ENCODE peak calls at places on chromosomes 12 and 14, in six cellular contexts. R, L, Q, I, U and H are unnamed samples.

GRCh38 chr12:70070494-70071007 is 172.7 kb upstream of the CNOT2 start:
- DNase-seq in R (no peak), L (no peak), Q (no peak), I (no peak), U (no peak), H (no peak)

GRCh38 chr12:121011820-121012219 is 4.5 kb downstream of the C12orf43 start:
- DNase-seq in R (no peak), L (no peak), Q (no peak), I (no peak), U (no peak), H (no peak)

GRCh38 chr12:124399622-124400021 is 104.7 kb downstream of the RFLNA start:
- DNase-seq in R (peak), L (peak), Q (no peak), I (no peak), U (no peak), H (no peak)

GRCh38 chr14:55332654-55333570 is 61.7 kb downstream of the FBXO34 start:
- DNase-seq in R (no peak), L (no peak), Q (no peak), I (peak), U (no peak), H (no peak)

GRCh38 chr12:55132816-55133215 is 6.6 kb downstream of the OR9K2 start:
- DNase-seq in R (no peak), L (no peak), Q (no peak), I (no peak), U (no peak), H (no peak)

GRCh38 chr14:76863724-76864407 is 37.7 kb downstream of the LRRC74A start:
- DNase-seq in R (peak), L (no peak), Q (no peak), I (no peak), U (no peak), H (no peak)

GRCh38 chr12:118981285-118982201 is at the start of gene SRRM4:
- DNase-seq in R (peak), L (peak), Q (no peak), I (no peak), U (peak), H (no peak)

GRCh38 chr12:67069451-67070306 is 199.5 kb upstream of the CAND1 start:
- DNase-seq in R (peak), L (peak), Q (no peak), I (no peak), U (no peak), H (peak)

GRCh38 chr14:76761849-76762616 is 765 bp downstream of the VASH1 start:
- DNase-seq in R (peak), L (no peak), Q (no peak), I (no peak), U (no peak), H (no peak)